ENCODE peak calls at places on chromosomes 13 and 19, in four cellular contexts. G, A, B and F are unnamed samples. For H3K4me1, the result is how much of the 10 kb centered on the place peaks cover.

GRCh38 chr19:6501740-6502648 is at the start of gene TUBB4A:
- DNase-seq in G (no peak), A (peak), B (peak), F (no peak)

GRCh38 chr19:8306235-8307054 is 1.7 kb downstream of the CD320 start:
- DNase-seq in G (peak), A (peak), B (no peak), F (peak)

GRCh38 chr19:16034958-16035560 is 41.2 kb upstream of the TPM4 start:
- DNase-seq in G (no peak), A (peak), B (no peak), F (no peak)

GRCh38 chr19:31037311-31037710 is 311.9 kb downstream of the TSHZ3 start:
- DNase-seq in G (peak), A (no peak), B (no peak), F (no peak)

GRCh38 chr19:32674153-32674958 is 624 bp downstream of the ANKRD27 start:
- DNase-seq in G (no peak), A (peak), B (no peak), F (no peak)

GRCh38 chr13:51971520-51972426 is 39.5 kb downstream of the ATP7B start:
- DNase-seq in G (no peak), A (no peak), B (no peak), F (no peak)

GRCh38 chr13:37295573-37295972 is 190.1 kb upstream of the CSNK1A1L start:
- DNase-seq in G (no peak), A (no peak), B (no peak), F (no peak)

GRCh38 chr19:42111384-42111783 is 20.9 kb downstream of the POU2F2 start:
- DNase-seq in G (no peak), A (no peak), B (no peak), F (no peak)

GRCh38 chr13:113732176-113732960 is 26.7 kb upstream of the TMEM255B start:
- DNase-seq in G (no peak), A (peak), B (no peak), F (no peak)

GRCh38 chr13:34174671-34175145 is 356.8 kb downstream of the RFC3 start:
- DNase-seq in G (no peak), A (no peak), B (no peak), F (no peak)

GRCh38 chr19:16457195-16457953 is 14.4 kb downstream of the EPS15L1 start:
- DNase-seq in G (peak), A (no peak), B (no peak), F (peak)

GRCh38 chr13:51781246-51782022 is 22.5 kb downstream of the DHRS12 start:
- DNase-seq in G (no peak), A (no peak), B (no peak), F (no peak)

GRCh38 chr19:45590300-45591003 is 5.8 kb upstream of the OPA3 start:
- DNase-seq in G (no peak), A (no peak), B (no peak), F (no peak)

GRCh38 chr13:32830632-32831031 is 185.6 kb upstream of the KL start:
- DNase-seq in G (no peak), A (no peak), B (no peak), F (no peak)

GRCh38 chr13:41696163-41697003 is 239.0 kb downstream of the RGCC start:
- DNase-seq in G (no peak), A (no peak), B (peak), F (no peak)

GRCh38 chr13:34654203-34654602 is 287.9 kb upstream of the NBEA start:
- DNase-seq in G (no peak), A (no peak), B (no peak), F (no peak)

GRCh38 chr13:26227396-26227971 is 5.4 kb upstream of the RNF6 start:
- DNase-seq in G (no peak), A (no peak), B (no peak), F (no peak)

GRCh38 chr19:14553939-14554243 is 18.0 kb downstream of the NDUFB7 start:
- DNase-seq in G (no peak), A (no peak), B (no peak), F (no peak)

GRCh38 chr13:28470286-28470685 is 24.6 kb downstream of the FLT1 start:
- DNase-seq in G (no peak), A (no peak), B (no peak), F (no peak)

GRCh38 chr13:44763604-44764311 is 187.6 kb upstream of the TSC22D1 start:
- DNase-seq in G (no peak), A (no peak), B (no peak), F (peak)

GRCh38 chr13:22108283-22108897 is 437.5 kb downstream of the FGF9 start:
- DNase-seq in G (no peak), A (no peak), B (no peak), F (no peak)

GRCh38 chr19:6793973-6794372 is 21.5 kb downstream of the VAV1 start:
- DNase-seq in G (no peak), A (no peak), B (no peak), F (no peak)

GRCh38 chr19:38675611-38676010 is 28.2 kb downstream of the ACTN4 start:
- DNase-seq in G (no peak), A (no peak), B (no peak), F (no peak)

GRCh38 chr13:42392706-42393572 is 121.0 kb downstream of the AKAP11 start:
- DNase-seq in G (no peak), A (no peak), B (no peak), F (no peak)

GRCh38 chr19:15300533-15301194 is 31.7 kb downstream of the BRD4 start:
- DNase-seq in G (no peak), A (no peak), B (no peak), F (no peak)

GRCh38 chr13:35496011-35496410 is 19.5 kb upstream of the MAB21L1 start:
- DNase-seq in G (no peak), A (no peak), B (no peak), F (no peak)

DNA sequence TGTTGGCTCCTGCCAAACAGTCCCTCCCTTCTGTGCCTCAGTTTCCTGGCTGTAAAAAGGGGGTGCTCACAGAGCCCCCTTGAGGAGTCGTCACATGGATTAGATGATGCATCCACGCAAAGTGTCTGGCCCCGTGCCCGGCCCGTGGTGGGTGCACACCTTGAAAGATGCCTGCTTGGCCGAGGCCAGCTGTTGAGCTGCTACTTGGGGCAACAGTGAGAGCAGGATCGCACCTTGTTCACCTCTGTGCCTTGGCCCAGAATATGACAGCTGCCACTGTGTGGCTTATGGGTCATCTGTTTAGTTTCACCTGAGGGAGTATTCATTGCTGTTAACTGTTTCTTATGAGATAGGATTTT is 17.7 kb downstream of the CRTC1 start:
- DNase-seq in G (no peak), A (no peak), B (no peak), F (no peak)
- H3K4me1 ChIP-seq in G (under half), A (under half), B (under half), F (under half)

GRCh38 chr13:71610876-71611275 is 256.1 kb downstream of the DACH1 start:
- DNase-seq in G (no peak), A (no peak), B (no peak), F (no peak)
- TF ChIP-seq POLR2A in G (no peak), A (no peak), B (no peak), F (no peak)

GRCh38 chr19:13155472-13156284 is 5.5 kb downstream of the IER2 start:
- DNase-seq in G (peak), A (peak), B (no peak), F (peak)
- TF ChIP-seq CTCF in G (no peak), A (no peak), B (no peak), F (no peak)

GRCh38 chr19:4911786-4912672 is 2.7 kb downstream of the UHRF1 start:
- DNase-seq in G (peak), A (peak), B (peak), F (peak)
- H3K4me1 ChIP-seq in G (under half), A (half or more), B (half or more), F (under half)

GRCh38 chr13:80126382-80127068 is 214.4 kb downstream of the SPRY2 start:
- DNase-seq in G (no peak), A (no peak), B (no peak), F (no peak)

GRCh38 chr13:80132741-80133601 is 208.0 kb downstream of the SPRY2 start:
- DNase-seq in G (peak), A (no peak), B (peak), F (peak)

GRCh38 chr13:80133631-80134083 is 207.3 kb downstream of the SPRY2 start:
- DNase-seq in G (no peak), A (no peak), B (no peak), F (no peak)

GRCh38 chr13:80134360-80134759 is 206.6 kb downstream of the SPRY2 start:
- DNase-seq in G (no peak), A (no peak), B (no peak), F (no peak)

GRCh38 chr13:80131204-80131603 is 209.7 kb downstream of the SPRY2 start:
- DNase-seq in G (peak), A (no peak), B (peak), F (peak)
- TF ChIP-seq POLR2A in G (no peak), A (no peak), B (no peak), F (no peak)

DNA sequence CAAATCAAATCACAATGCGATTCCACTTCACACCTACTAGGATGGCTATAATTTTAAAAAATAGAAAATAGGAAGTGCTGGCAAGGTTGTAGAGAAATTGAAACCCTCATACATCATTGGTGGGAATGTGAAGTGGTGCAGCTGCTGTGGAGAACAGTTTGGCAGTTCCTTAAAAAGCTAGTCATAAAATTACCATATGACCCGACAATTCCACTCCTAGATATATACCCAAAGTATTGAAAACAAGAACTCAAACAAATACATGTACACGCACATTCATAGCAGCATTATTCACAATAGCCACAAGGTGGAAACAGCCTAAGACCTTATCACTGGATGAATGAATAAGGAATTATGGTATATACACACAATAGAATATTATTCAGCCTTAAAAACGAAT is 12.0 kb downstream of the HMGB1 start:
- DNase-seq in G (no peak), A (no peak), B (no peak), F (no peak)
- TF ChIP-seq CTCF in G (no peak), A (no peak), B (peak), F (no peak)

GRCh38 chr19:55252760-55253159 is 6.1 kb downstream of the PPP6R1 start:
- DNase-seq in G (no peak), A (peak), B (no peak), F (no peak)
- H3K4me1 ChIP-seq in G (under half), A (half or more), B (under half), F (under half)

DNA sequence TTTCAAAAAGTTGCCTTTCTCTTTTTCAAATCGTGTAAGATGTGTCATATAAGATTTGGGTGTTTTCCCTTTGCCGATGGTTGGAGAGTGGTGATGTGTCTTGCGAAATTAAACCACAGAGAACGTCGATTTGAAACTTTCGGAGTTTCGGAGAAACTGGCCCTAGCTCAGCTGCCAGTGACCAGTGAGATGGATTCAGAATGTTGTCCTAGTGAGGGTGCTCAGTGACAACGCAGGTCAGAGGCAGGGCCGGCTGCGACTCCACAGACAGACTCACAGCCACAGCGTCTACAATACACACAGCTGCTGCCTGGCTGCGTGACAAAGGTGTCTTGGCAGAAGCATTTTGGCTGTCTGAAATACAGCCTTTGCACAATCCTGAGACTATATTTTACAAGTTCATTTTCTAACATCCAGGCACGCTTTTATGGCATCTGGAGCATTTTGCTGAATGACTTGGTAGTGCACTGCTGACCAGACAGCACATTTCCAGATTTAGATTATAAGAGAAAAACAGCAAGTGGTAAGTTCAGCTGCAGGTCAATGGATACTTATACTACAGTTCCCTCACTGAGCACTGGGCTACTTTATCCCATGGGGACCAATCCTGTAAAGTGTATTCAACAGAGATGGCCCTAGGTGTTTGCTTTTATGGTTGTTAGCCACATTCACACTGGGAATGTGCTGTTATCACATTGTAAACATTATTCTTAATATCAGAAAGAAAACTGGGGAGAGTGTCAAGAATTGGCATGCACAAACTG is 207.5 kb downstream of the KCNRG start:
- DNase-seq in G (peak), A (peak), B (no peak), F (peak)
- TF ChIP-seq POLR2A in G (no peak), A (no peak), B (no peak), F (no peak)